ENCODE peak calls at places on chromosome 2, in eight cellular contexts. M, Q, P, L, G, T, B and I are unnamed samples.
A peak's percentile ranks its signal among the peaks of the same experiment; 100 is the strongest.

GRCh38 chr2:158575051-158575635 is 118.4 kb downstream of the PKP4 start:
- DNase-seq in M (no peak), Q (no peak), P (no peak), L (no peak), G (no peak), T (no peak), B (no peak), I (no peak)

GRCh38 chr2:169361706-169362345 is 508 bp downstream of the LRP2 start:
- DNase-seq in M (no peak), Q (peak; percentile 70), P (no peak), L (no peak), G (no peak), T (peak; percentile 28), B (peak; percentile 6), I (peak; percentile 18)

GRCh38 chr2:70685771-70686171 is 82.2 kb downstream of the ADD2 start:
- DNase-seq in M (no peak), Q (no peak), P (no peak), L (no peak), G (no peak), T (peak; percentile 89), B (no peak), I (no peak)

GRCh38 chr2:23588788-23589187 is 203.8 kb downstream of the KLHL29 start:
- DNase-seq in M (no peak), Q (peak; percentile 60), P (peak; percentile 27), L (no peak), G (no peak), T (no peak), B (no peak), I (no peak)

GRCh38 chr2:106789185-106789584 is 96.8 kb downstream of the ST6GAL2 start:
- DNase-seq in M (no peak), Q (no peak), P (no peak), L (no peak), G (no peak), T (no peak), B (no peak), I (no peak)

GRCh38 chr2:206642075-206643025 is at the start of gene FAM237A:
- DNase-seq in M (peak; percentile 25), Q (peak; percentile 63), P (peak; percentile 11), L (no peak), G (peak; percentile 73), T (no peak), B (no peak), I (no peak)

GRCh38 chr2:217902281-217903141 is 100.3 kb downstream of the TNS1 start:
- DNase-seq in M (no peak), Q (peak; percentile 96), P (peak; percentile 90), L (peak; percentile 88), G (peak; percentile 50), T (no peak), B (no peak), I (no peak)

GRCh38 chr2:101473911-101474751 is 781 bp downstream of the RFX8 start:
- DNase-seq in M (no peak), Q (peak; percentile 80), P (peak; percentile 15), L (peak; percentile 68), G (peak; percentile 60), T (no peak), B (peak; percentile 13), I (peak; percentile 13)

GRCh38 chr2:74201596-74201995 is 3.2 kb downstream of the MTHFD2 start:
- DNase-seq in M (no peak), Q (no peak), P (peak; percentile 19), L (no peak), G (peak; percentile 87), T (no peak), B (no peak), I (no peak)

GRCh38 chr2:71389379-71390072 is 57.9 kb downstream of the ZNF638 start:
- DNase-seq in M (no peak), Q (no peak), P (no peak), L (no peak), G (no peak), T (no peak), B (no peak), I (no peak)

DNA sequence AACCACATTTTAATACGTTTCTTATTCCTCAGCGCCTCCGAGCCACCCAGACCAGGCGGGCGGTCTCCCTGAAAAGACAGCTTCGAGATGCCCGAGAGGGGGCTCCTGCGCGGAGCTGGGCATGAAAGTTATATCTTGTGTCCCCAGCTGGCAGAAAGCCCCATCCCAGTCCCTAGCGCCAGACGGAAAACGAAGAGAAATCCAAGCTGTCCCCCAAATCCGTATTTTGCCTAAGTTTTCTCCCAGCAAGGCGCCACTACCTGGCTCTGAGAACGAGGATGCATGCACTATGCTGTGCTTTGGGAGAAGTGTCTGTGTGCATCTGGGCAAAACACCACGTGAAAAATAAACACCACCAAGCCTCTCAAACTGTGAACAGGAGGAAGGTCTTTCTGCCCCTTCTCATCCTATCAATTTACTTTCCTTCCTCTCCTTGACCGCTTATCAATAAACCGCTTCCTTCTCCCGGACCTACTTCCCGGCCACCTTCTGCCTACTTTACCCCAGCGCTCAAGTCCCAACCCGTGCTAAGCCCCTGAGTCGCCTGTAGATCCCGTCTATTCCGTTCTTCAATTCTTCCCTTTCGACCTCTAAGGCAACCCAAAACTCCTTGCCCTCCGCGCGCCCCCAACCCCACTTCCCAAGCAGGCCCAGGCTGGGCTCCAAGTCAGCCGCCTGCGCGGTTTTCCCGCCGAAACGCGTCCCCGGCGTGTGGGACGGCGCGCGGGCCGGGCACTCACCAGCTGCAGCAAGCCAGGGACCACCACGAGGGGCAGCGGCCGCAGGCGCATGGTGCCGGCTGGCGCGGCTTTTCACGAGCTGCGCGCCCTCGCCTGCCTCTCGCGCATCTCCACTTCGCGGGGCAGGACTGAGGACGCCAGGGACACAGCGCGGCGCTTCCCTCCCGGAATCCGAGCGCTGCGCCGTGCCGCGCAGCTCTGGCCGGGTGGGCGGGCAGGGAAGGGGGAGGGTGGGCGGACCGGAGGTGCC is at the start of gene NXPH2:
- DNase-seq in M (no peak), Q (peak; percentile 55), P (no peak), L (no peak), G (peak; percentile 15), T (peak; percentile 14), B (no peak), I (peak; percentile 6)
- TF ChIP-seq CTCF in M (no peak), Q (no peak), P (no peak), L (no peak), G (no peak), T (no peak), B (no peak), I (no peak)

GRCh38 chr2:32489061-32489460 is 132.2 kb downstream of the BIRC6 start:
- DNase-seq in M (no peak), Q (no peak), P (no peak), L (no peak), G (no peak), T (no peak), B (no peak), I (no peak)

GRCh38 chr2:32482466-32482865 is 125.6 kb downstream of the BIRC6 start:
- DNase-seq in M (no peak), Q (no peak), P (no peak), L (no peak), G (peak; percentile 56), T (no peak), B (no peak), I (no peak)

GRCh38 chr2:32479993-32480392 is 123.2 kb downstream of the BIRC6 start:
- DNase-seq in M (no peak), Q (no peak), P (no peak), L (no peak), G (no peak), T (no peak), B (no peak), I (no peak)

GRCh38 chr2:32484907-32485306 is 128.1 kb downstream of the BIRC6 start:
- DNase-seq in M (no peak), Q (no peak), P (peak; percentile 15), L (no peak), G (peak; percentile 96), T (no peak), B (no peak), I (no peak)

DNA sequence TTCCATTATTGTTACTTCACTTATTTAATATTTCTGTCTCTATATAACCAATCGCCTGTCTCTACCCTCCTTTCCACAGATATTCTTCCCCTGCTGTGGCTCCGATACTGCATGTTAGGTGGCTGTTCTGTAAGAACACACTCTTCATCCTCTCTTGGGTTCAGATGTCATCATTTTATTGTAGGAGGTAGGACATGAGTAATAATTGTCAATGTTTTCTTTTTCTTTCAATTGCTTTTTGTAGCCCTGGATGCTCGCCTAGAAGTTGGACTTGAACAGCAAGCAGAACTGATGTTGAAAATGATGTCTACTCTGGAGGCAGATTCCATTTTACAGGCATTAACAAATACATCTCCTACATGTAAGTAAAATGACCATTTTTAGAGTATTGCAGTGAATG is 128.6 kb downstream of the BIRC6 start:
- DNase-seq in M (no peak), Q (no peak), P (no peak), L (no peak), G (peak; percentile 20), T (no peak), B (no peak), I (no peak)
- H3K36me3 ChIP-seq in M (peaks cover 12% of the 10 kb centered on the region), Q (peaks cover 14% of the 10 kb centered on the region), P (peaks cover 7% of the 10 kb centered on the region), L (peaks cover 88% of the 10 kb centered on the region), G (no peaks in the 10 kb centered on the region), T (peaks cover 83% of the 10 kb centered on the region), B (peaks cover 36% of the 10 kb centered on the region), I (peaks cover 2% of the 10 kb centered on the region)

GRCh38 chr2:179344970-179345369 is 80.3 kb upstream of the SESTD1 start:
- DNase-seq in M (no peak), Q (no peak), P (no peak), L (no peak), G (no peak), T (no peak), B (no peak), I (no peak)

GRCh38 chr2:179343945-179344279 is 79.3 kb upstream of the SESTD1 start:
- DNase-seq in M (no peak), Q (no peak), P (no peak), L (no peak), G (no peak), T (no peak), B (no peak), I (no peak)

GRCh38 chr2:179340678-179341077 is 76.0 kb upstream of the SESTD1 start:
- DNase-seq in M (peak; percentile 19), Q (no peak), P (peak; percentile 26), L (no peak), G (peak; percentile 72), T (no peak), B (no peak), I (no peak)

GRCh38 chr2:179341152-179341866 is 76.7 kb upstream of the SESTD1 start:
- DNase-seq in M (no peak), Q (no peak), P (no peak), L (no peak), G (peak; percentile 67), T (no peak), B (no peak), I (no peak)

DNA sequence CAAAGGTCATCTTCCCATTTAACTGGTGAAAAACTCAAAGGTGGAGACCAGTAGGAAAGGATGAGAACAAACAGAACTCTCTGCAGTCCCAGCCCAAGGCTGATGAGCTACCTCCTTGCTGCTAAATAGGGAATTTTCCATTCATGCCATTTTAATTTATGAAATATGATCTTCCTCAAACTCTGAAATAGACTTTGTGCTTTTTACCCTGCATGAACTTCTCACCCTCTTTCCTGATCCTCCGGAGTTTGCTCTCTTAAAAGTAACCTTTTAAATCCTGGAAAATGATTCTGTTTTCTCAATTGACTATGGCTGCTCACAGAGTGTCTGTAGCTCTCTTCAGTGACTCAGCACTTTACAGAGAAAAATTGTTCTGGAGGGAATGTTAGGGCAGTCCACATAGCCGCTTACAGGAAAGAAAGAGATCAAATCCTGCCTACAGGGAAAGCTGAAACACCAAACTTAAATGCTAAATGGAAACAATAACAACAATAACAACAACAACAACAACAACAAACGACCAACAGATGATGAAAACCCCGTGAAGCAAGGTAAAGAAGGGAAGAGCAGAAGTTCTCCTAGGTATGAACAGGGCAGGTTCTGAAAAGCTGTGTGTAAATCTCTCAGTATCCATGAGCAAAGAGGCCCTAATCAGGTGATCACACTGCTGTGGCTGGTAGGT is 79.8 kb upstream of the SESTD1 start:
- DNase-seq in M (no peak), Q (no peak), P (no peak), L (no peak), G (peak; percentile 46), T (no peak), B (no peak), I (no peak)
- H3K4me3 ChIP-seq in M (no peak overlapping the region), Q (no peak overlapping the region), P (no peak overlapping the region), L (no peak overlapping the region), G (no peak overlapping the region), T (no peak overlapping the region), B (no peak overlapping the region), I (no peak overlapping the region)

GRCh38 chr2:88813612-88814011 is 122.1 kb downstream of the RPIA start:
- DNase-seq in M (no peak), Q (no peak), P (no peak), L (no peak), G (no peak), T (no peak), B (no peak), I (no peak)
- TF ChIP-seq CTCF in M (no peak), Q (no peak), P (no peak), L (no peak), G (no peak), T (no peak), B (no peak), I (peak; percentile 9)